ENCODE peak calls at places on chromosomes 16 and 17, in six cellular contexts. G is breast epithelium, A is right cardiac atrium, P is uterus, C is tibial nerve, V is sigmoid colon. S is an unnamed sample.

GRCh38 chr17:29682054-29682453 is 59.3 kb upstream of the CORO6 start:
- DNase-seq in G (no peak), A (no peak), P (no peak), C (no peak), V (no peak), S (no peak)

GRCh38 chr16:83513006-83513755 is 294.6 kb upstream of the HSBP1 start:
- DNase-seq in G (no peak), A (no peak), P (no peak), C (no peak), V (no peak), S (no peak)

GRCh38 chr17:57604771-57605733 is 140.0 kb downstream of the CCDC182 start:
- DNase-seq in G (peak; percentile 24), A (peak; percentile 54), P (peak; percentile 45), C (peak; percentile 35), V (peak; percentile 84), S (no peak)

GRCh38 chr16:649646-650045 is 481 bp downstream of the WDR90 start:
- DNase-seq in G (no peak), A (no peak), P (no peak), C (no peak), V (no peak), S (no peak)

GRCh38 chr17:77511514-77512061 is 370.8 kb downstream of the SEC14L1 start:
- DNase-seq in G (no peak), A (no peak), P (no peak), C (no peak), V (no peak), S (no peak)

GRCh38 chr16:75038036-75038959 is 39.5 kb downstream of the ZNRF1 start:
- DNase-seq in G (no peak), A (no peak), P (no peak), C (no peak), V (no peak), S (no peak)

GRCh38 chr17:32276217-32276616 is 10.6 kb downstream of the RHBDL3 start:
- DNase-seq in G (no peak), A (no peak), P (peak; percentile 45), C (no peak), V (no peak), S (no peak)

GRCh38 chr16:15650698-15651161 is 685 bp downstream of the NDE1 start:
- DNase-seq in G (no peak), A (no peak), P (peak; percentile 52), C (peak; percentile 19), V (no peak), S (no peak)

GRCh38 chr16:84115919-84116719 is 623 bp downstream of the MBTPS1 start:
- DNase-seq in G (no peak), A (no peak), P (no peak), C (no peak), V (no peak), S (no peak)

GRCh38 chr16:66471696-66472393 is 44.8 kb downstream of the BEAN1 start:
- DNase-seq in G (no peak), A (no peak), P (no peak), C (no peak), V (peak; percentile 36), S (no peak)

GRCh38 chr16:57999971-58000705 is at the start of gene ZNF319:
- DNase-seq in G (no peak), A (no peak), P (no peak), C (no peak), V (no peak), S (no peak)

GRCh38 chr16:53053967-53054669 is 673 bp upstream of the CHD9 start:
- DNase-seq in G (no peak), A (peak; percentile 68), P (peak; percentile 55), C (no peak), V (peak; percentile 84), S (no peak)

GRCh38 chr17:39612291-39612894 is 4.7 kb upstream of the NEUROD2 start:
- DNase-seq in G (no peak), A (no peak), P (no peak), C (no peak), V (no peak), S (no peak)

GRCh38 chr17:74750039-74750326 is 1.6 kb downstream of the NHERF1 start:
- DNase-seq in G (no peak), A (no peak), P (no peak), C (no peak), V (no peak), S (no peak)

GRCh38 chr17:74748279-74748528 is 224 bp upstream of the NHERF1 start:
- DNase-seq in G (no peak), A (peak; percentile 95), P (no peak), C (no peak), V (no peak), S (no peak)

GRCh38 chr17:74748529-74749261 is at the start of gene NHERF1:
- DNase-seq in G (peak; percentile 95), A (no peak), P (peak; percentile 88), C (peak; percentile 89), V (peak; percentile 97), S (no peak)

GRCh38 chr17:74750327-74751069 is 2.1 kb downstream of the NHERF1 start:
- DNase-seq in G (no peak), A (no peak), P (no peak), C (no peak), V (no peak), S (no peak)

GRCh38 chr17:74749262-74750038 is 1.0 kb downstream of the NHERF1 start:
- DNase-seq in G (no peak), A (no peak), P (no peak), C (no peak), V (no peak), S (no peak)
- H3K4me1 ChIP-seq in G (no peaks in the 10 kb centered on the region), A (peaks cover 6% of the 10 kb centered on the region), P (no peaks in the 10 kb centered on the region), C (peaks cover 57% of the 10 kb centered on the region), V (peaks cover 29% of the 10 kb centered on the region), S (peaks cover 38% of the 10 kb centered on the region)

GRCh38 chr17:8922923-8923322 is 42.6 kb downstream of the PIK3R5 start:
- DNase-seq in G (no peak), A (no peak), P (no peak), C (no peak), V (no peak), S (no peak)

GRCh38 chr17:8916470-8916869 is 49.0 kb upstream of the PIK3R6 start:
- DNase-seq in G (no peak), A (no peak), P (no peak), C (no peak), V (no peak), S (no peak)

GRCh38 chr17:8922451-8922850 is 43.1 kb downstream of the PIK3R5 start:
- DNase-seq in G (no peak), A (no peak), P (no peak), C (peak; percentile 36), V (no peak), S (peak; percentile 18)

GRCh38 chr17:8921147-8921546 is 44.4 kb downstream of the PIK3R5 start:
- DNase-seq in G (no peak), A (no peak), P (no peak), C (no peak), V (no peak), S (no peak)

GRCh38 chr17:8918811-8919210 is 46.7 kb downstream of the PIK3R5 start:
- DNase-seq in G (no peak), A (no peak), P (no peak), C (no peak), V (no peak), S (no peak)
- H3K4me1 ChIP-seq in G (no peaks in the 10 kb centered on the region), A (no peaks in the 10 kb centered on the region), P (no peaks in the 10 kb centered on the region), C (no peaks in the 10 kb centered on the region), V (no peaks in the 10 kb centered on the region), S (no peaks in the 10 kb centered on the region)

GRCh38 chr16:86632944-86633343 is 54.6 kb downstream of the FOXL1 start:
- DNase-seq in G (no peak), A (no peak), P (no peak), C (no peak), V (no peak), S (no peak)

GRCh38 chr16:86631441-86631840 is 53.1 kb downstream of the FOXL1 start:
- DNase-seq in G (no peak), A (no peak), P (no peak), C (no peak), V (no peak), S (no peak)

GRCh38 chr16:86634290-86634689 is 55.9 kb downstream of the FOXL1 start:
- DNase-seq in G (no peak), A (no peak), P (no peak), C (no peak), V (no peak), S (no peak)

GRCh38 chr16:86630471-86630870 is 52.1 kb downstream of the FOXL1 start:
- DNase-seq in G (no peak), A (no peak), P (no peak), C (peak; percentile 22), V (no peak), S (no peak)

DNA sequence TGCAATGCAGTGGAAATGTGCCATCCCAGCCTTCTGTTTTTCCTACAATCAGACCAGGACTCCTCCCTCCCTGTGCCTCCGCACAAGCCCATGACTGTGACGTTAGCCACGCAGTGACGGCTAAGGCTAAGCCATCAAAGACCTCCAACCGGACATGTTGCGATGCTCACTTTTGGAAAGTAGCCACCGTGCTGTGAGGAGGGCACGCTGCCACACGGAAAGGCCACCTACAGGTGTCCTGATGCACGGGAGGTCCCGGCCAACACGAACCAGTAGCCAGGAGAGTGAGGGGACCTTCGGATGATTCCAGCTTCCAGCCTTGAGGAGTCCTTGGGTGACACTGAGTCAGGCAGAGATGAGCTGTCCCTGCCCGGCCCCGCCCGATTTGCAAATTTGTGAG is 53.9 kb downstream of the FOXL1 start:
- DNase-seq in G (no peak), A (no peak), P (no peak), C (no peak), V (no peak), S (no peak)
- H3K4me1 ChIP-seq in G (no peaks in the 10 kb centered on the region), A (no peaks in the 10 kb centered on the region), P (no peaks in the 10 kb centered on the region), C (no peaks in the 10 kb centered on the region), V (no peaks in the 10 kb centered on the region), S (no peaks in the 10 kb centered on the region)

GRCh38 chr17:50426472-50426782 is 409 bp downstream of the ACSF2 start:
- DNase-seq in G (no peak), A (no peak), P (no peak), C (no peak), V (no peak), S (no peak)
- H3K4me1 ChIP-seq in G (peaks cover 6% of the 10 kb centered on the region), A (peaks cover 13% of the 10 kb centered on the region), P (peaks cover 4% of the 10 kb centered on the region), C (peaks cover 30% of the 10 kb centered on the region), V (peaks cover 33% of the 10 kb centered on the region), S (peaks cover 20% of the 10 kb centered on the region)

GRCh38 chr17:17767096-17767470 is 69.7 kb downstream of the SREBF1 start:
- DNase-seq in G (no peak), A (no peak), P (no peak), C (no peak), V (no peak), S (no peak)

GRCh38 chr17:17766351-17767095 is 70.3 kb downstream of the SREBF1 start:
- DNase-seq in G (no peak), A (no peak), P (no peak), C (no peak), V (no peak), S (no peak)

GRCh38 chr17:17765921-17766320 is 70.9 kb downstream of the SREBF1 start:
- DNase-seq in G (no peak), A (no peak), P (no peak), C (no peak), V (no peak), S (no peak)

GRCh38 chr17:17768415-17769088 is 68.2 kb downstream of the SREBF1 start:
- DNase-seq in G (no peak), A (no peak), P (no peak), C (no peak), V (no peak), S (no peak)

GRCh38 chr17:17767497-17768286 is 69.1 kb downstream of the SREBF1 start:
- DNase-seq in G (no peak), A (no peak), P (no peak), C (no peak), V (no peak), S (no peak)
- H3K4me1 ChIP-seq in G (peaks cover 7% of the 10 kb centered on the region), A (peaks cover 37% of the 10 kb centered on the region), P (peaks cover 19% of the 10 kb centered on the region), C (peaks cover 30% of the 10 kb centered on the region), V (peaks cover 79% of the 10 kb centered on the region), S (peaks cover 27% of the 10 kb centered on the region)